ENCODE peak calls at places on chromosomes 3 and 15, in four cellular contexts. One of them, this sample, is unnamed.

GRCh38 chr15:42914728-42915497 is 5.7 kb downstream of the TTBK2 start:
- DNase-seq in H9: no peak
- DNase-seq in IMR-90: peak
- DNase-seq in H1: no peak
- DNase-seq in this sample: no peak

GRCh38 chr3:47082519-47082918 is 81.4 kb downstream of the SETD2 start:
- DNase-seq in IMR-90: peak
- DNase-seq in H9: no peak
- DNase-seq in H1: no peak
- DNase-seq in this sample: no peak

GRCh38 chr3:197292083-197293042 is 6.0 kb downstream of the DLG1 start:
- DNase-seq in H9: no peak
- DNase-seq in IMR-90: no peak
- DNase-seq in H1: no peak
- DNase-seq in this sample: no peak

GRCh38 chr3:128360705-128361271 is 105.9 kb downstream of the DNAJB8 start:
- DNase-seq in IMR-90: no peak
- DNase-seq in H9: no peak
- DNase-seq in H1: no peak
- DNase-seq in this sample: no peak

GRCh38 chr3:196246612-196247308 is 30.4 kb downstream of the SLC51A start:
- DNase-seq in H1: no peak
- DNase-seq in IMR-90: peak
- DNase-seq in H9: no peak
- DNase-seq in this sample: no peak

GRCh38 chr3:160941885-160942494 is 163.2 kb downstream of the B3GALNT1 start:
- DNase-seq in H1: peak
- DNase-seq in IMR-90: peak
- DNase-seq in H9: peak
- DNase-seq in this sample: peak

GRCh38 chr3:1446531-1446930 is 353.7 kb downstream of the CNTN6 start:
- DNase-seq in IMR-90: no peak
- DNase-seq in H9: no peak
- DNase-seq in H1: no peak
- DNase-seq in this sample: no peak

GRCh38 chr3:146181181-146181580 is 20.2 kb upstream of the PLOD2 start:
- DNase-seq in IMR-90: no peak
- DNase-seq in H9: no peak
- DNase-seq in H1: no peak
- DNase-seq in this sample: no peak

GRCh38 chr3:149547954-149548728 is 73.6 kb downstream of the TM4SF4 start:
- DNase-seq in IMR-90: peak
- DNase-seq in H9: no peak
- DNase-seq in H1: no peak
- DNase-seq in this sample: peak

GRCh38 chr3:13657660-13658435 is 108.9 kb downstream of the FBLN2 start:
- DNase-seq in IMR-90: peak
- DNase-seq in H1: peak
- DNase-seq in H9: peak
- DNase-seq in this sample: peak

GRCh38 chr3:63029326-63029725 is 154.1 kb upstream of the CADPS start:
- DNase-seq in H9: no peak
- DNase-seq in IMR-90: no peak
- DNase-seq in H1: no peak
- DNase-seq in this sample: peak

GRCh38 chr3:4322635-4323034 is 19.5 kb downstream of the SETMAR start:
- DNase-seq in H1: no peak
- DNase-seq in H9: no peak
- DNase-seq in IMR-90: peak
- DNase-seq in this sample: no peak

GRCh38 chr3:160781429-160781828 is 25.4 kb downstream of the PPM1L start:
- DNase-seq in IMR-90: no peak
- DNase-seq in H1: no peak
- DNase-seq in H9: no peak
- DNase-seq in this sample: no peak

GRCh38 chr3:94787734-94788133 is 724.9 kb downstream of the NSUN3 start:
- DNase-seq in H1: no peak
- DNase-seq in IMR-90: no peak
- DNase-seq in H9: no peak
- DNase-seq in this sample: no peak

GRCh38 chr3:28012830-28013229 is 228.6 kb upstream of the CMC1 start:
- DNase-seq in H9: no peak
- DNase-seq in H1: no peak
- DNase-seq in IMR-90: no peak
- DNase-seq in this sample: no peak

GRCh38 chr3:141305436-141305835 is 62.9 kb upstream of the ZBTB38 start:
- DNase-seq in IMR-90: peak
- DNase-seq in H9: no peak
- DNase-seq in H1: no peak
- DNase-seq in this sample: no peak

GRCh38 chr3:114624676-114625181 is 330.9 kb downstream of the TIGIT start:
- DNase-seq in H1: no peak
- DNase-seq in IMR-90: peak
- DNase-seq in H9: peak
- DNase-seq in this sample: peak

GRCh38 chr3:52526151-52526561 is 7.5 kb downstream of the NT5DC2 start:
- DNase-seq in H9: no peak
- DNase-seq in H1: no peak
- DNase-seq in IMR-90: no peak
- DNase-seq in this sample: no peak

GRCh38 chr3:11096266-11097135 is 57.8 kb upstream of the HRH1 start:
- DNase-seq in H9: peak
- DNase-seq in IMR-90: peak
- DNase-seq in H1: peak
- DNase-seq in this sample: peak

GRCh38 chr15:55277116-55277564 is 12.5 kb downstream of the RAB27A start:
- DNase-seq in IMR-90: peak
- DNase-seq in H9: no peak
- DNase-seq in H1: no peak
- DNase-seq in this sample: no peak

GRCh38 chr3:14564741-14565140 is 24.6 kb upstream of the GRIP2 start:
- DNase-seq in H1: no peak
- DNase-seq in H9: peak
- DNase-seq in IMR-90: no peak
- DNase-seq in this sample: no peak

GRCh38 chr3:137061186-137061585 is 103.4 kb downstream of the IL20RB start:
- DNase-seq in IMR-90: no peak
- DNase-seq in H9: no peak
- DNase-seq in H1: no peak
- DNase-seq in this sample: no peak

GRCh38 chr3:2236203-2236602 is 137.5 kb downstream of the CNTN4 start:
- DNase-seq in H1: no peak
- DNase-seq in H9: no peak
- DNase-seq in IMR-90: no peak
- DNase-seq in this sample: peak

GRCh38 chr3:169344465-169344864 is 319.0 kb downstream of the MECOM start:
- DNase-seq in IMR-90: peak
- DNase-seq in H9: no peak
- DNase-seq in H1: no peak
- DNase-seq in this sample: no peak

GRCh38 chr3:190009621-190010020 is 111.1 kb downstream of the P3H2 start:
- DNase-seq in H1: no peak
- DNase-seq in H9: no peak
- DNase-seq in IMR-90: no peak
- DNase-seq in this sample: no peak

GRCh38 chr15:60704129-60704528 is 225.2 kb upstream of the ICE2 start:
- DNase-seq in H1: no peak
- DNase-seq in IMR-90: no peak
- DNase-seq in H9: no peak
- DNase-seq in this sample: no peak

GRCh38 chr3:22372292-22372949 is 621.4 kb upstream of the ZNF385D start:
- DNase-seq in H9: peak
- DNase-seq in IMR-90: no peak
- DNase-seq in H1: peak
- DNase-seq in this sample: peak

GRCh38 chr3:106811376-106811775 is 565.9 kb upstream of the CCDC54 start:
- DNase-seq in H9: no peak
- DNase-seq in H1: no peak
- DNase-seq in IMR-90: peak
- DNase-seq in this sample: no peak

GRCh38 chr3:168426196-168426595 is 330.5 kb upstream of the GOLIM4 start:
- DNase-seq in H9: no peak
- DNase-seq in IMR-90: peak
- DNase-seq in H1: no peak
- DNase-seq in this sample: no peak

GRCh38 chr3:178707632-178708031 is 171.4 kb downstream of the KCNMB2 start:
- DNase-seq in IMR-90: peak
- DNase-seq in H9: no peak
- DNase-seq in H1: no peak
- DNase-seq in this sample: no peak

GRCh38 chr3:30691249-30691880 is 85.0 kb downstream of the TGFBR2 start:
- DNase-seq in IMR-90: no peak
- DNase-seq in H9: no peak
- DNase-seq in H1: no peak
- DNase-seq in this sample: no peak

GRCh38 chr15:57355259-57355658 is 21.0 kb upstream of the CGNL1 start:
- DNase-seq in IMR-90: no peak
- DNase-seq in H1: no peak
- DNase-seq in H9: peak
- DNase-seq in this sample: peak

GRCh38 chr15:57356178-57356577 is 20.1 kb upstream of the CGNL1 start:
- DNase-seq in H1: no peak
- DNase-seq in IMR-90: no peak
- DNase-seq in H9: no peak
- DNase-seq in this sample: no peak

GRCh38 chr15:57354436-57355123 is 21.7 kb upstream of the CGNL1 start:
- DNase-seq in H1: no peak
- DNase-seq in H9: no peak
- DNase-seq in IMR-90: no peak
- DNase-seq in this sample: no peak

GRCh38 chr15:57353317-57353804 is 22.9 kb upstream of the CGNL1 start:
- DNase-seq in H1: no peak
- DNase-seq in H9: no peak
- DNase-seq in IMR-90: no peak
- DNase-seq in this sample: no peak

GRCh38 chr15:57352535-57353316 is 23.6 kb upstream of the CGNL1 start:
- DNase-seq in H1: no peak
- DNase-seq in H9: no peak
- DNase-seq in IMR-90: no peak
- DNase-seq in this sample: no peak
- H3K18ac ChIP-seq in H1: peak
- H3K18ac ChIP-seq in H9: no peak
- H3K18ac ChIP-seq in IMR-90: no peak
- H3K18ac ChIP-seq in this sample: no peak

GRCh38 chr3:192128060-192128459 is 599.3 kb downstream of the FGF12 start:
- DNase-seq in H9: no peak
- DNase-seq in H1: no peak
- DNase-seq in IMR-90: no peak
- DNase-seq in this sample: no peak
- H4K5ac ChIP-seq in H9: no peak
- H4K5ac ChIP-seq in H1: no peak
- H4K5ac ChIP-seq in IMR-90: no peak
- H4K5ac ChIP-seq in this sample: no peak

GRCh38 chr15:98872777-98873176 is 134.8 kb downstream of the PGPEP1L start:
- DNase-seq in IMR-90: no peak
- DNase-seq in H9: no peak
- DNase-seq in H1: no peak
- DNase-seq in this sample: no peak

GRCh38 chr15:98865397-98866339 is 141.9 kb downstream of the PGPEP1L start:
- DNase-seq in H1: no peak
- DNase-seq in IMR-90: peak
- DNase-seq in H9: peak
- DNase-seq in this sample: no peak

GRCh38 chr15:98870788-98871187 is 136.8 kb downstream of the PGPEP1L start:
- DNase-seq in H9: no peak
- DNase-seq in IMR-90: no peak
- DNase-seq in H1: no peak
- DNase-seq in this sample: no peak

GRCh38 chr15:98866503-98866902 is 141.1 kb downstream of the PGPEP1L start:
- DNase-seq in IMR-90: peak
- DNase-seq in H1: no peak
- DNase-seq in H9: no peak
- DNase-seq in this sample: peak

DNA sequence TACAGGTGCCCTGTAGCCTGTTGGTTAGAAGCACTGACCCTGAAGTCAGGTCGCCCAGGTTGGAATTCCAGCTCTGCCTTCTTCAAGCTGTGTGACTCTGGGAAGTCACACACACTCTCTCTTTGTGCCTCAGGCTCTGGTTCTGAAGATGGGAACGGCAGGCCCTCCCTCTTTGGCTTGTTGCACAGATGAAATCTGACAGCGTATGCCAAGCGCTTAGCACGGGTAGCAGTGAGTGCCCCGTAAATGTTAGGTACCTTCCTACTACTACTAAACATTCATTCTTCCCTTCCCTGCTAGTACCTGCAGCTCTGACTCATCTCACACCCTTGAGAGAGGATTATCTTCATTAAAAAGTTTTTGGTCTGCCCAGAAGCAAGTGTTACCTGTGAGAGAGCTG is 139.0 kb downstream of the PGPEP1L start:
- DNase-seq in H1: no peak
- DNase-seq in IMR-90: no peak
- DNase-seq in H9: no peak
- DNase-seq in this sample: peak
- H3K18ac ChIP-seq in H1: no peak
- H3K18ac ChIP-seq in IMR-90: no peak
- H3K18ac ChIP-seq in H9: no peak
- H3K18ac ChIP-seq in this sample: no peak

GRCh38 chr3:15654096-15654495 is 52.6 kb downstream of the BTD start:
- DNase-seq in IMR-90: no peak
- DNase-seq in H9: no peak
- DNase-seq in H1: no peak
- DNase-seq in this sample: no peak
- H4K5ac ChIP-seq in IMR-90: no peak
- H4K5ac ChIP-seq in H9: no peak
- H4K5ac ChIP-seq in H1: no peak
- H4K5ac ChIP-seq in this sample: no peak

DNA sequence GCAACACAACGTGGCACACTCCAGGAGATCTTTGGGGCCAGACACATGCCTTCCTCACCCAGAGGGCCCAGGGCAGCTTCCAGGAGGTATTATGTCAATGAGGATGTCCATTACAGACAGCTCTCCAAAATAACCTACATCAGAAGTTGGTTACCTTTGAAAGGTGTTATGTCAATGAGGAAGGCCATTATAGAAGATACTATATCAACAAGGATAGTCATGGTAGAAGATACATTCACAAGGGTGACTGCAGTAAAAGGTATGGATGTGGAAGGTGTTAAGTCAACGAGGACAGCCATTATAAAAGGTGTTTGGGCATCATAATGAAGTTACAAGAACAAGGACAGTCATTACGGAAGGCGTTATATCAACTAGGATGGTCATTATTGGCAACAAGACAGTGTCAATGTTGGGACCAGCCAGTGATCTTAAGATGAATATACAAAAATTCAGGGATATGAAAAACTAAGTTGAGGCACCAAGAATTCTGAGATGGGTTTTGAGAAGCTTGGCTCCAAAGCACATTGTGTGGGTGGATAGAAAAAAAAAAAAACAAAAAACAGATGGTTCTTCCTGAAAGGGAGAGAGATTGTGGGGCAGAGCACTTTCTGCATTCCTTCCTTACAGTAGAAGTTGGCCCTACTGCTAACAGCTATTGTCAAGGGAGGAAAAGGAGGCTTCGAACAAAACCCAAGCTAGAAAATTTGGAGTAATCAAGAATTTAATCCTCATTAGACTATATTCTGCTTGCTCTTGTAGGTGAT is 11.2 kb downstream of the CDCP1 start:
- DNase-seq in IMR-90: peak
- DNase-seq in H1: no peak
- DNase-seq in H9: no peak
- DNase-seq in this sample: no peak
- H3K18ac ChIP-seq in IMR-90: peak
- H3K18ac ChIP-seq in H1: no peak
- H3K18ac ChIP-seq in H9: no peak
- H3K18ac ChIP-seq in this sample: no peak

This sample was measured in mesendoderm.